ENCODE peak calls at places on chromosomes 13 and 19, in seven cellular contexts. One of them, this sample, is unnamed.

GRCh38 chr13:25292301-25292700 is 5.0 kb upstream of the MTMR6 start:
- DNase-seq in stomach: no peak
- DNase-seq in IMR-90: peak; percentile 47
- DNase-seq in body of pancreas: peak; percentile 33
- DNase-seq in testis: no peak
- DNase-seq in heart left ventricle: no peak
- DNase-seq in suprapubic skin: no peak
- DNase-seq in this sample: no peak

GRCh38 chr19:40703029-40703755 is 12.7 kb upstream of the NUMBL start:
- DNase-seq in stomach: no peak
- DNase-seq in heart left ventricle: no peak
- DNase-seq in IMR-90: no peak
- DNase-seq in body of pancreas: no peak
- DNase-seq in testis: no peak
- DNase-seq in suprapubic skin: no peak
- DNase-seq in this sample: no peak

GRCh38 chr13:51252954-51253531 is 30.8 kb downstream of the FAM124A start:
- DNase-seq in body of pancreas: peak; percentile 22
- DNase-seq in suprapubic skin: no peak
- DNase-seq in IMR-90: no peak
- DNase-seq in heart left ventricle: no peak
- DNase-seq in stomach: no peak
- DNase-seq in testis: no peak
- DNase-seq in this sample: no peak

GRCh38 chr13:32863596-32863995 is 152.6 kb upstream of the KL start:
- DNase-seq in testis: no peak
- DNase-seq in heart left ventricle: no peak
- DNase-seq in body of pancreas: no peak
- DNase-seq in suprapubic skin: no peak
- DNase-seq in stomach: no peak
- DNase-seq in IMR-90: no peak
- DNase-seq in this sample: no peak

GRCh38 chr13:79989251-79989661 is 351.7 kb downstream of the SPRY2 start:
- DNase-seq in body of pancreas: no peak
- DNase-seq in testis: no peak
- DNase-seq in heart left ventricle: no peak
- DNase-seq in IMR-90: peak; percentile 56
- DNase-seq in stomach: no peak
- DNase-seq in suprapubic skin: no peak
- DNase-seq in this sample: no peak

GRCh38 chr13:77325371-77325941 is 1.4 kb downstream of the MYCBP2 start:
- DNase-seq in body of pancreas: no peak
- DNase-seq in heart left ventricle: no peak
- DNase-seq in IMR-90: no peak
- DNase-seq in suprapubic skin: no peak
- DNase-seq in stomach: no peak
- DNase-seq in testis: no peak
- DNase-seq in this sample: no peak

GRCh38 chr13:86020350-86021002 is 221.3 kb upstream of the SLITRK6 start:
- DNase-seq in suprapubic skin: no peak
- DNase-seq in heart left ventricle: no peak
- DNase-seq in body of pancreas: peak; percentile 1
- DNase-seq in testis: no peak
- DNase-seq in IMR-90: peak; percentile 41
- DNase-seq in stomach: no peak
- DNase-seq in this sample: no peak

GRCh38 chr19:49142866-49143335 is 12.3 kb downstream of the HRC start:
- DNase-seq in suprapubic skin: no peak
- DNase-seq in testis: peak; percentile 94
- DNase-seq in stomach: peak; percentile 91
- DNase-seq in body of pancreas: peak; percentile 94
- DNase-seq in IMR-90: peak; percentile 89
- DNase-seq in heart left ventricle: peak; percentile 93
- DNase-seq in this sample: no peak

GRCh38 chr19:2798733-2799132 is 13.4 kb downstream of the THOP1 start:
- DNase-seq in testis: peak; percentile 92
- DNase-seq in stomach: no peak
- DNase-seq in body of pancreas: peak; percentile 38
- DNase-seq in heart left ventricle: peak; percentile 90
- DNase-seq in IMR-90: peak; percentile 7
- DNase-seq in suprapubic skin: no peak
- DNase-seq in this sample: no peak

GRCh38 chr13:76965759-76966421 is 17.6 kb downstream of the ACOD1 start:
- DNase-seq in IMR-90: peak; percentile 61
- DNase-seq in body of pancreas: peak; percentile 36
- DNase-seq in suprapubic skin: no peak
- DNase-seq in testis: peak; percentile 87
- DNase-seq in heart left ventricle: peak; percentile 58
- DNase-seq in stomach: peak; percentile 33
- DNase-seq in this sample: no peak

GRCh38 chr13:29621401-29621800 is 25.9 kb upstream of the SLC7A1 start:
- DNase-seq in stomach: no peak
- DNase-seq in body of pancreas: no peak
- DNase-seq in testis: no peak
- DNase-seq in IMR-90: peak; percentile 68
- DNase-seq in suprapubic skin: no peak
- DNase-seq in heart left ventricle: no peak
- DNase-seq in this sample: no peak

GRCh38 chr13:79810671-79811070 is 329.7 kb downstream of the NDFIP2 start:
- DNase-seq in suprapubic skin: no peak
- DNase-seq in body of pancreas: no peak
- DNase-seq in stomach: no peak
- DNase-seq in heart left ventricle: no peak
- DNase-seq in testis: no peak
- DNase-seq in IMR-90: peak; percentile 58
- DNase-seq in this sample: no peak

GRCh38 chr13:48410199-48410598 is 2.7 kb downstream of the LPAR6 start:
- DNase-seq in body of pancreas: no peak
- DNase-seq in suprapubic skin: no peak
- DNase-seq in stomach: no peak
- DNase-seq in IMR-90: no peak
- DNase-seq in heart left ventricle: no peak
- DNase-seq in testis: no peak
- DNase-seq in this sample: no peak

GRCh38 chr19:30842926-30843325 is 470.7 kb downstream of the ZNF536 start:
- DNase-seq in heart left ventricle: no peak
- DNase-seq in stomach: no peak
- DNase-seq in testis: peak; percentile 31
- DNase-seq in suprapubic skin: no peak
- DNase-seq in body of pancreas: no peak
- DNase-seq in IMR-90: no peak
- DNase-seq in this sample: no peak

GRCh38 chr13:92967923-92968322 is 258.7 kb upstream of the GPC6 start:
- DNase-seq in IMR-90: peak; percentile 16
- DNase-seq in stomach: no peak
- DNase-seq in suprapubic skin: no peak
- DNase-seq in body of pancreas: no peak
- DNase-seq in heart left ventricle: no peak
- DNase-seq in testis: no peak
- DNase-seq in this sample: no peak

GRCh38 chr13:109381546-109382180 is 404.7 kb downstream of the IRS2 start:
- DNase-seq in stomach: no peak
- DNase-seq in body of pancreas: no peak
- DNase-seq in suprapubic skin: no peak
- DNase-seq in heart left ventricle: no peak
- DNase-seq in IMR-90: peak; percentile 71
- DNase-seq in testis: no peak
- DNase-seq in this sample: no peak

GRCh38 chr13:72849571-72849970 is 67.6 kb downstream of the PIBF1 start:
- DNase-seq in IMR-90: peak; percentile 46
- DNase-seq in body of pancreas: no peak
- DNase-seq in stomach: no peak
- DNase-seq in testis: no peak
- DNase-seq in suprapubic skin: no peak
- DNase-seq in heart left ventricle: no peak
- DNase-seq in this sample: no peak

GRCh38 chr13:45333973-45334922 is 6.7 kb downstream of the TPT1 start:
- DNase-seq in IMR-90: peak; percentile 62
- DNase-seq in suprapubic skin: no peak
- DNase-seq in stomach: no peak
- DNase-seq in testis: no peak
- DNase-seq in body of pancreas: no peak
- DNase-seq in heart left ventricle: no peak
- DNase-seq in this sample: no peak

GRCh38 chr19:1112254-1113208 is 8.7 kb downstream of the GPX4 start:
- DNase-seq in IMR-90: no peak
- DNase-seq in testis: peak; percentile 88
- DNase-seq in stomach: peak; percentile 91
- DNase-seq in suprapubic skin: no peak
- DNase-seq in body of pancreas: peak; percentile 45
- DNase-seq in heart left ventricle: peak; percentile 60
- DNase-seq in this sample: no peak

GRCh38 chr13:97259787-97260641 is 37.9 kb downstream of the MBNL2 start:
- DNase-seq in testis: no peak
- DNase-seq in IMR-90: peak; percentile 84
- DNase-seq in suprapubic skin: no peak
- DNase-seq in body of pancreas: no peak
- DNase-seq in heart left ventricle: no peak
- DNase-seq in stomach: no peak
- DNase-seq in this sample: no peak

GRCh38 chr13:20015763-20016162 is 57.2 kb downstream of the ZMYM2 start:
- DNase-seq in heart left ventricle: no peak
- DNase-seq in stomach: no peak
- DNase-seq in suprapubic skin: no peak
- DNase-seq in testis: no peak
- DNase-seq in IMR-90: no peak
- DNase-seq in body of pancreas: no peak
- DNase-seq in this sample: no peak

GRCh38 chr19:13526552-13526951 is 20.3 kb upstream of the CACNA1A start:
- DNase-seq in body of pancreas: no peak
- DNase-seq in suprapubic skin: no peak
- DNase-seq in heart left ventricle: no peak
- DNase-seq in IMR-90: peak; percentile 18
- DNase-seq in stomach: no peak
- DNase-seq in testis: no peak
- DNase-seq in this sample: no peak

GRCh38 chr13:75225288-75225687 is 256.7 kb downstream of the TBC1D4 start:
- DNase-seq in IMR-90: no peak
- DNase-seq in stomach: no peak
- DNase-seq in body of pancreas: no peak
- DNase-seq in heart left ventricle: no peak
- DNase-seq in testis: no peak
- DNase-seq in suprapubic skin: no peak
- DNase-seq in this sample: no peak

GRCh38 chr19:29610574-29611271 is 4.6 kb downstream of the POP4 start:
- DNase-seq in suprapubic skin: peak; percentile 90
- DNase-seq in heart left ventricle: peak; percentile 85
- DNase-seq in body of pancreas: peak; percentile 84
- DNase-seq in testis: peak; percentile 96
- DNase-seq in IMR-90: peak; percentile 77
- DNase-seq in stomach: peak; percentile 85
- DNase-seq in this sample: no peak

GRCh38 chr19:15551183-15552004 is 43.1 kb downstream of the CYP4F22 start:
- DNase-seq in suprapubic skin: no peak
- DNase-seq in stomach: peak; percentile 40
- DNase-seq in testis: peak; percentile 60
- DNase-seq in body of pancreas: peak; percentile 19
- DNase-seq in heart left ventricle: peak; percentile 31
- DNase-seq in IMR-90: no peak
- DNase-seq in this sample: no peak
- H3K4me3 ChIP-seq in suprapubic skin: peak overlapping the region; percentile 31
- H3K4me3 ChIP-seq in stomach: peak overlapping the region; percentile 39
- H3K4me3 ChIP-seq in testis: peak overlapping the region; percentile 57
- H3K4me3 ChIP-seq in body of pancreas: no peak overlapping the region
- H3K4me3 ChIP-seq in heart left ventricle: peak overlapping the region; percentile 15
- H3K4me3 ChIP-seq in IMR-90: peak overlapping the region; percentile 9
- H3K4me3 ChIP-seq in this sample: peak overlapping the region; percentile 28

GRCh38 chr19:57632987-57633831 is at the start of gene ZNF211:
- DNase-seq in testis: peak; percentile 96
- DNase-seq in stomach: peak; percentile 92
- DNase-seq in heart left ventricle: peak; percentile 97
- DNase-seq in IMR-90: peak; percentile 93
- DNase-seq in suprapubic skin: peak; percentile 93
- DNase-seq in body of pancreas: peak; percentile 95
- DNase-seq in this sample: peak; percentile 91
- TF ChIP-seq POLR2A in testis: no peak
- TF ChIP-seq POLR2A in stomach: no peak
- TF ChIP-seq POLR2A in heart left ventricle: no peak
- TF ChIP-seq POLR2A in IMR-90: no peak
- TF ChIP-seq POLR2A in suprapubic skin: no peak
- TF ChIP-seq POLR2A in body of pancreas: peak; percentile 44
- TF ChIP-seq POLR2A in this sample: no peak

DNA sequence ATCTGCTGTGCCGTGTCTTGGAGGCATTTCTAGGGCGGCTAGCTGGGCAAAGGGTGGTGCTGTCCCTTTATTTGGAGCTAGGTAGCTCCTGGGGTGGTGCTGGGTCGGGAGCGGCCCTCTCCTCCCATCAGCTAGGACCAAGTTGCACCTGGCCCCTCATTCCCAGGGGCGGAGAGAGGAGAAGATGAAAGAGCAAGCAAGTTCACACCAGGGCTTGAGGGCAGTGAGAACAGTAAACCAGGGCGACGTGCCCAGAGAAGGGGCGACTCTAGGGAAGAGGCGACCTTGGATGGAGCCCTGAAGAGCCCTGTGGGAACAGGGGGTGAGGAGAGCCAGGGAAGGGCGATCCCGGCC is 17.0 kb upstream of the KCNN1 start:
- DNase-seq in suprapubic skin: no peak
- DNase-seq in body of pancreas: no peak
- DNase-seq in IMR-90: no peak
- DNase-seq in testis: no peak
- DNase-seq in stomach: no peak
- DNase-seq in heart left ventricle: no peak
- DNase-seq in this sample: no peak
- H3K4me3 ChIP-seq in suprapubic skin: no peak overlapping the region
- H3K4me3 ChIP-seq in body of pancreas: no peak overlapping the region
- H3K4me3 ChIP-seq in IMR-90: no peak overlapping the region
- H3K4me3 ChIP-seq in testis: no peak overlapping the region
- H3K4me3 ChIP-seq in stomach: no peak overlapping the region
- H3K4me3 ChIP-seq in heart left ventricle: no peak overlapping the region
- H3K4me3 ChIP-seq in this sample: no peak overlapping the region

GRCh38 chr19:51513968-51514367 is 12.4 kb upstream of the SIGLEC12 start:
- DNase-seq in body of pancreas: no peak
- DNase-seq in testis: no peak
- DNase-seq in heart left ventricle: no peak
- DNase-seq in suprapubic skin: no peak
- DNase-seq in stomach: no peak
- DNase-seq in IMR-90: no peak
- DNase-seq in this sample: no peak
- TF ChIP-seq POLR2A in body of pancreas: no peak
- TF ChIP-seq POLR2A in testis: no peak
- TF ChIP-seq POLR2A in heart left ventricle: no peak
- TF ChIP-seq POLR2A in suprapubic skin: no peak
- TF ChIP-seq POLR2A in stomach: no peak
- TF ChIP-seq POLR2A in IMR-90: no peak
- TF ChIP-seq POLR2A in this sample: no peak

DNA sequence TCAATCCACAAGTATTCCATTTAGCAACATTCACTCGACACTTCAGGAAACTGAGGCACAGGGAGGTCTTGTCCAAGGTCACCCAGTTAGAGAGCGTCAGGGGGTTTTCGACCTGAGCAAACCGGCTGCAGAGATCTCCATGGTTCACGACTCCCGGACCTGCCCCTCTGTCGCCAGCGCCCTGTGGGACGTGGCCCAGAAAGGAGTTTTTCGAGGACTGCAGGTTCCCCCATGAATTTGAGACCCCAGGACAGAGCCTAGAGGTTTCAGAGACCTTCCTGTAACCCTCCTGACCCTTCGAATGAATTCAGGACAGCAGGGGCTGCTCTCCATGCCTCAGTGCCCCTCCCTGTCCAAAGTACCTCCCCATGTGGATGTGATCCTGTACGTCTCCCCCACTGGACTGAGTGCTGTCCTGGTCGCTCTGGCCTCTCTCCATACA is 22.6 kb upstream of the SEMA6B start:
- DNase-seq in stomach: no peak
- DNase-seq in IMR-90: no peak
- DNase-seq in testis: no peak
- DNase-seq in heart left ventricle: no peak
- DNase-seq in suprapubic skin: no peak
- DNase-seq in body of pancreas: no peak
- DNase-seq in this sample: no peak
- H3K4me3 ChIP-seq in stomach: no peak overlapping the region
- H3K4me3 ChIP-seq in IMR-90: no peak overlapping the region
- H3K4me3 ChIP-seq in testis: no peak overlapping the region
- H3K4me3 ChIP-seq in heart left ventricle: no peak overlapping the region
- H3K4me3 ChIP-seq in suprapubic skin: no peak overlapping the region
- H3K4me3 ChIP-seq in body of pancreas: no peak overlapping the region
- H3K4me3 ChIP-seq in this sample: no peak overlapping the region